ENCODE peak calls at places on chromosomes 4 and X, in four cellular contexts. R is ovary, T is mammary epithelial cell, J is right cardiac atrium. D is an unnamed sample.

GRCh38 chr4:126604273-126604867 is 1028.4 kb upstream of the INTU start:
- DNase-seq in J (peak; percentile 18), T (peak; percentile 19), R (no peak), D (no peak)

GRCh38 chrX:140433582-140433981 is 71.3 kb downstream of the SOX3 start:
- DNase-seq in T (no peak), J (no peak), R (no peak), D (no peak)

GRCh38 chr4:19684079-19684478 is 567.6 kb upstream of the SLIT2 start:
- DNase-seq in J (no peak), T (no peak), R (no peak), D (no peak)

GRCh38 chr4:10299601-10300000 is 157.6 kb downstream of the ZNF518B start:
- DNase-seq in R (no peak), J (no peak), T (peak; percentile 76), D (no peak)

GRCh38 chr4:186724048-186724860 is 598 bp upstream of the FAT1 start:
- DNase-seq in R (peak; percentile 80), J (peak; percentile 57), T (peak; percentile 39), D (peak; percentile 76)

GRCh38 chr4:110614981-110615365 is 7.9 kb downstream of the PITX2 start:
- DNase-seq in T (no peak), R (no peak), J (no peak), D (no peak)

GRCh38 chr4:67122029-67122428 is 423.3 kb downstream of the CENPC start:
- DNase-seq in T (peak; percentile 15), J (no peak), R (no peak), D (no peak)

GRCh38 chrX:15343075-15343476 is 7.8 kb upstream of the PIGA start:
- DNase-seq in T (peak; percentile 55), R (no peak), J (peak; percentile 40), D (no peak)

GRCh38 chr4:41598580-41598979 is 60.6 kb downstream of the LIMCH1 start:
- DNase-seq in T (no peak), R (no peak), J (no peak), D (no peak)

GRCh38 chr4:92304073-92304472 is 307 bp downstream of the GRID2 start:
- DNase-seq in T (no peak), J (no peak), R (no peak), D (no peak)

GRCh38 chr4:92305878-92306520 is 2.2 kb downstream of the GRID2 start:
- DNase-seq in T (no peak), R (no peak), J (no peak), D (no peak)

GRCh38 chr4:92305148-92305877 is 1.5 kb downstream of the GRID2 start:
- DNase-seq in T (peak; percentile 29), J (peak; percentile 68), R (peak; percentile 62), D (peak; percentile 49)

GRCh38 chr4:92304636-92305035 is 870 bp downstream of the GRID2 start:
- DNase-seq in J (no peak), T (no peak), R (no peak), D (no peak)

GRCh38 chr4:92303621-92304027 is at the start of gene GRID2:
- DNase-seq in T (peak; percentile 1), R (peak; percentile 46), J (peak; percentile 21), D (peak; percentile 24)
- H3K4me3 ChIP-seq in T (no peak within 1 kb of the TSS), R (no peak within 1 kb of the TSS), J (peak within 1 kb of the TSS; percentile 55), D (peak within 1 kb of the TSS; percentile 52)

DNA sequence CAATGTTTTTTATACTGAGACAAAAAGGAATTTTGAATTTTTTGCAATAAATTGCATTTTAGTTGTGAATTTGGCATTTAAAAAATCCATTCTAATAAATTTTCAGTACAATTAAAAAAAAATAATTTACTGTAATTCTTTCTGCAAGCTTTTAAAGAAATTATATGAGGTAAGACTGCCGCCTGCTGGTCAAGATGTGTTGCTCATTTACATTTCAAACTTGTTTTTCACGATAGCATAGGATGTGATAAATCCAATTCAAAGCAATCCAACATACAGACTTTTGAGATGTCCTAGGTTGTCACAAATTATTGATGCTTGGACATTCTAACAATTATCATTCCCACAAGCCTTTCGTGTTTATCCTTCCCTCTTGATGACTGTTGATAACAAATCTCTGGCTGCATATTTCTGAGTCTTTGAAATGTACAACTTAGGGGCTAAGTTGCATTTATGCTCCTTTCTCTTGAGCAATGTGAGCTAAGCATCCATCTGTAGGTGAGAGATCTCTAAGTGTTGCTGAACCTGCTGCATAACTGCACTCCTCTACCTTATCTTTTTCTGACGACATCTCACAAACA is 21.7 kb upstream of the MFAP3L start:
- DNase-seq in T (peak; percentile 25), J (peak; percentile 43), R (peak; percentile 45), D (peak; percentile 16)
- H3K4me1 ChIP-seq in T (no peaks in the 10 kb centered on the region), J (no peaks in the 10 kb centered on the region), R (no peaks in the 10 kb centered on the region), D (no peaks in the 10 kb centered on the region)

GRCh38 chrX:47619486-47620302 is at the start of gene SYN1:
- DNase-seq in R (peak; percentile 90), J (peak; percentile 87), T (peak; percentile 56), D (peak; percentile 85)
- H3K4me3 ChIP-seq in R (peak within 1 kb of the TSS; percentile 18), J (peak within 1 kb of the TSS; percentile 25), T (peak within 1 kb of the TSS; percentile 48), D (peak within 1 kb of the TSS; percentile 37)

GRCh38 chrX:56986138-56986537 is 9.2 kb downstream of the SPIN3 start:
- DNase-seq in R (no peak), J (no peak), T (peak; percentile 37), D (no peak)

DNA sequence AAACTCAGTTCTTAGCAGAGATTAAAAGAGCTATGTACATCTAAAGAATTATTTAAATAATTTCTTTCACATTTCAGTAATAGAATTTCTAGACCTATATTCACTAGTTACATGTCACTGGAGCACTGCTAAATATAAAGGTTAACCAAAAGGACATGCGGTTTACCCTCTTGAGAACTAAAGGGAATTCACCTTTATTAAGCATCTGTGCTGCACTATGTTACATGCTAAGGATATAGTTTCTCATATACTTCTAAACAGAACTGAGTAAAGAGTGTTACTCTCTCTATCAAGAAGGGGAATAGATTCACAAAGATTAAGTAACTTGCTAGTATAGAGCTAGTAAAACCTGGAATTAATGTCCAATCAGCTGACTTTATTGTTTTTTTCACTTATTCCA is 7.6 kb downstream of the SPIN3 start:
- DNase-seq in J (no peak), T (no peak), R (no peak), D (no peak)
- H3K4me1 ChIP-seq in J (no peaks in the 10 kb centered on the region), T (no peaks in the 10 kb centered on the region), R (no peaks in the 10 kb centered on the region), D (no peaks in the 10 kb centered on the region)

DNA sequence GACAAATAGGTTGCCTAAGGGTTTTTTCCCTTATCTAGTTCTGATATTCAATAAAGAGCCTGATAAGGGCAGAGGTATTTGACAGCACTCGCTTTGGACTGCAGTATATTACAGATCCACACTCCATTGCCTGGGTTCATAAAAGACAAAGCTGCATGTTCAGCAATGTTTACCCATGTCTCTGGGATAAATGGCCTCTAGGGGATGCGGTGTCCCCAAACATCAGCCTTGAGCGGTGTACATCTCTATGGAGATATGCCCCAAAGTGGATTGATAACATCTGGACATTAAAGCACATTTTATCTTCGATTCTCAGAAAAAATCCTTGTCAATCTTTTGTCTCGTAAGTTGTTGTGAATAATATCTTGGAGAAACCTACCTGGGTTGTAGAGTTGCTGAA is 660.8 kb upstream of the AADAT start:
- DNase-seq in R (no peak), T (no peak), J (no peak), D (no peak)
- H3K4me3 ChIP-seq in R (no peak overlapping the region), T (no peak overlapping the region), J (no peak overlapping the region), D (no peak overlapping the region)

DNA sequence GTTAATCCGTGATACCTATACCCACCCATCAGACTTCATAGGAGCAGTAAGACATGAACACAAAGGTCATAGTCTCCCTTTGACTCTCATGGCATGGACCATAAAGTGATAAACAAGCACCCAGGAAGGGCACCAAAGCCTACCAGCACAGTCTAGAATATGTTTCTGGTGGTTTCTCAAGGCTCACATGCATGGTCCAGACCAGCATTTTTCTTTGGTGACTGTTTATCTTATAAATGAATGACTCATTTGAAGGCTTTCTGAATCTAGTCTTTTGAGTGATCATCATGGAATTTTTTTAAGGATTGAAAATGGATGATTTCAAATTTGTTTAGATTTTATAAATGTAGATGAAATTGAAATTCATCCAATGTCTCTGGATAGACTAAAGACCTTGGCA is 32.0 kb upstream of the AMELX start:
- DNase-seq in J (no peak), T (peak; percentile 47), R (no peak), D (no peak)
- H3K4me1 ChIP-seq in J (peaks cover 1% of the 10 kb centered on the region), T (peaks cover 3% of the 10 kb centered on the region), R (peaks cover 1% of the 10 kb centered on the region), D (no peaks in the 10 kb centered on the region)

GRCh38 chr4:169253904-169254303 is 16.9 kb downstream of the SH3RF1 start:
- DNase-seq in T (peak; percentile 46), R (no peak), J (no peak), D (no peak)

GRCh38 chr4:169250796-169251195 is 20.0 kb downstream of the SH3RF1 start:
- DNase-seq in J (no peak), R (no peak), T (no peak), D (no peak)

GRCh38 chr4:169253087-169253675 is 17.6 kb downstream of the SH3RF1 start:
- DNase-seq in J (no peak), T (no peak), R (no peak), D (no peak)

GRCh38 chr4:169251291-169252235 is 19.2 kb downstream of the SH3RF1 start:
- DNase-seq in J (no peak), R (no peak), T (peak; percentile 42), D (no peak)

GRCh38 chr4:169252339-169253086 is 18.2 kb downstream of the SH3RF1 start:
- DNase-seq in T (no peak), J (no peak), R (no peak), D (no peak)
- H3K4me3 ChIP-seq in T (no peak overlapping the region), J (no peak overlapping the region), R (no peak overlapping the region), D (no peak overlapping the region)

GRCh38 chrX:107684956-107685385 is 56.7 kb downstream of the PRPS1 start:
- DNase-seq in R (peak; percentile 77), J (peak; percentile 84), T (peak; percentile 65), D (peak; percentile 80)

GRCh38 chrX:107687445-107687844 is 59.1 kb downstream of the PRPS1 start:
- DNase-seq in J (no peak), T (no peak), R (no peak), D (no peak)

GRCh38 chrX:107686792-107687191 is 58.5 kb downstream of the PRPS1 start:
- DNase-seq in T (peak; percentile 21), J (no peak), R (no peak), D (no peak)

GRCh38 chrX:107683931-107684330 is 55.6 kb downstream of the PRPS1 start:
- DNase-seq in R (no peak), J (no peak), T (no peak), D (no peak)

GRCh38 chrX:107686026-107686425 is 57.7 kb downstream of the PRPS1 start:
- DNase-seq in T (no peak), J (no peak), R (no peak), D (no peak)
- H3K4me1 ChIP-seq in T (peaks cover 23% of the 10 kb centered on the region), J (peaks cover 11% of the 10 kb centered on the region), R (peaks cover 4% of the 10 kb centered on the region), D (peaks cover 43% of the 10 kb centered on the region)

GRCh38 chr4:153468587-153468986 is 2.4 kb downstream of the TMEM131L start:
- DNase-seq in T (no peak), J (no peak), R (no peak), D (no peak)
- H3K4me3 ChIP-seq in T (no peak overlapping the region), J (no peak overlapping the region), R (no peak overlapping the region), D (no peak overlapping the region)

DNA sequence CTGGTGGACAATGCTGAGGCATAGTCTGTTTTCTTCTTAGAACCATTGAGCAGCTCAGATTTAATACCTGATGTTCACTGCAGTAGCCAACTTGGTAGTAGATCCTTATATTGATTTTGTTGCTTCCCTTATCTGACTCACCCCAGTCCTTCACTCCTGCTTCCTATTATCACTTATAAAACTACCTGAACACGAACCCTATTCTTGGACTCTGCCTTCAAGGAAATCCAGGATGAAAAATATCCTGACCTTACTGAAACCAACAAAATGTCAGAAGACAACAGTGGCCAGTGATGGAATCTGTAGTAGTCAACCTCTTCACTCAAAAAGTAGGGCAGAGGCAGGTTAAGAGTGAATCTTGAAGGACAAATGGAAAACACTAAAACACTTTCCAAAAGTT is 98.1 kb downstream of the CPEB2 start:
- DNase-seq in T (no peak), J (no peak), R (no peak), D (no peak)
- H3K4me1 ChIP-seq in T (no peaks in the 10 kb centered on the region), J (no peaks in the 10 kb centered on the region), R (no peaks in the 10 kb centered on the region), D (no peaks in the 10 kb centered on the region)

D was measured in heart left ventricle.